ENCODE peak calls at places on chromosomes 4 and X, in nine cellular contexts. D, J, F, S, H, U, B, N and P are unnamed samples.
A peak's percentile ranks its signal among the peaks of the same experiment; 100 is the strongest.

GRCh38 chr4:151339472-151339871 is 14.1 kb upstream of the SH3D19 start:
- DNase-seq in S (no peak), F (no peak), H (no peak), U (no peak), J (no peak), D (no peak), N (no peak), B (no peak), P (no peak)

GRCh38 chrX:132740316-132741123 is 217.9 kb downstream of the HS6ST2 start:
- DNase-seq in B (no peak), S (no peak), D (peak; percentile 0), N (peak; percentile 32), H (no peak), U (no peak), F (no peak), J (peak; percentile 25), P (no peak)

GRCh38 chrX:106752101-106752678 is 25.7 kb downstream of the RNF128 start:
- DNase-seq in B (peak; percentile 3), D (peak; percentile 18), F (no peak), J (no peak), U (no peak), H (peak; percentile 29), N (peak; percentile 20), S (no peak), P (no peak)

GRCh38 chr4:107931775-107932321 is 499 bp downstream of the CYP2U1 start:
- DNase-seq in S (no peak), N (no peak), H (no peak), D (no peak), F (no peak), J (no peak), U (no peak), B (no peak), P (no peak)

GRCh38 chrX:50704987-50705386 is 109.0 kb downstream of the SHROOM4 start:
- DNase-seq in J (no peak), S (no peak), H (no peak), D (peak; percentile 34), F (no peak), B (peak; percentile 49), N (no peak), U (no peak), P (no peak)

GRCh38 chr4:184574861-184575260 is 74.4 kb downstream of the CASP3 start:
- DNase-seq in N (no peak), S (no peak), F (no peak), H (no peak), J (no peak), B (no peak), U (no peak), D (no peak), P (no peak)

GRCh38 chr4:20844311-20844710 is 144.1 kb downstream of the PACRGL start:
- DNase-seq in J (no peak), F (no peak), U (no peak), D (no peak), S (no peak), H (no peak), N (no peak), B (no peak), P (no peak)

GRCh38 chr4:142917678-142918077 is 71.6 kb upstream of the INPP4B start:
- DNase-seq in S (no peak), H (no peak), N (no peak), U (no peak), J (no peak), F (no peak), B (no peak), D (no peak), P (no peak)

GRCh38 chrX:4547218-4547836 is 833.9 kb upstream of the PRKX start:
- DNase-seq in S (peak; percentile 4), H (peak; percentile 61), F (peak; percentile 48), B (peak; percentile 21), D (peak; percentile 49), N (peak; percentile 67), U (no peak), J (peak; percentile 20), P (peak; percentile 60)

GRCh38 chrX:45424341-45424740 is 223.7 kb upstream of the DIPK2B start:
- DNase-seq in B (peak; percentile 65), S (no peak), D (no peak), U (no peak), N (no peak), H (no peak), F (no peak), J (no peak), P (no peak)

GRCh38 chr4:189202869-189203271 is 737.8 kb upstream of the FRG1 start:
- DNase-seq in S (no peak), F (no peak), J (no peak), H (no peak), U (no peak), N (peak; percentile 17), D (peak; percentile 63), B (peak; percentile 46), P (no peak)

GRCh38 chr4:7924570-7924969 is 15.1 kb downstream of the AFAP1 start:
- DNase-seq in U (no peak), S (no peak), J (no peak), B (no peak), H (no peak), F (no peak), D (no peak), N (no peak), P (no peak)

GRCh38 chr4:7062816-7063215 is 5.0 kb downstream of the GRPEL1 start:
- DNase-seq in H (no peak), J (no peak), U (no peak), D (no peak), S (no peak), N (no peak), B (no peak), F (no peak), P (no peak)

GRCh38 chr4:147765121-147765521 is 33.2 kb downstream of the ARHGAP10 start:
- DNase-seq in B (no peak), H (no peak), F (no peak), D (no peak), S (no peak), U (no peak), J (no peak), N (no peak), P (no peak)

GRCh38 chr4:182768821-182769220 is 148.4 kb downstream of the DCTD start:
- DNase-seq in F (no peak), J (no peak), H (no peak), D (no peak), U (no peak), S (no peak), B (no peak), N (no peak), P (no peak)

DNA sequence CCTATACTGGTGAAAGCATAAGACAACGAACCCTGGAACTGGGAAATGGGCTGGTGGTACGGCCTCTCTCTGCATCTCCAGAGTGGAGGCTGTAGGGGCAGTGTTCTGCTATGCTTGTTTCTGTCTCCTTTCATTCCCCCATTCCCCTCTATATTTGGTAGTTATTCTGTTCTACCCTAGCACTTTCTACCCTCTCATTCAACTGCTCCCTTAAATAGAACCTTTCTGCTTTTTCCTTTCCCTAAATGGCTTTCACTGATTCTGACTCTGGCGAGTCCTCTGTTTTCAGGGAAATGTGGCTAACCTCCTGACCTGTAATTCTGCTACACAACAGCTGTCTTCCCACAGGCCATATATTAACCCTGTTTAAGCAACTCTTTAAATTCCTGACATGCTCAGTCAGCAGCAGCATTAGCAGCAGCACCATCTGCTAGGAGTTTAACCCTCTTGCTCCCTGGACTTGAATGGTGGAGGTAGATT is 94.2 kb downstream of the CXCL13 start:
- DNase-seq in J (peak; percentile 24), D (peak; percentile 90), N (peak; percentile 71), H (peak; percentile 62), B (peak; percentile 86), S (no peak), U (no peak), F (no peak), P (peak; percentile 38)
- TF ChIP-seq CTCF in J (no peak), D (peak; percentile 32), N (peak; percentile 36), H (peak; percentile 54), B (peak; percentile 39), S (peak; percentile 11), U (no peak), F (no peak), P (peak; percentile 24)

DNA sequence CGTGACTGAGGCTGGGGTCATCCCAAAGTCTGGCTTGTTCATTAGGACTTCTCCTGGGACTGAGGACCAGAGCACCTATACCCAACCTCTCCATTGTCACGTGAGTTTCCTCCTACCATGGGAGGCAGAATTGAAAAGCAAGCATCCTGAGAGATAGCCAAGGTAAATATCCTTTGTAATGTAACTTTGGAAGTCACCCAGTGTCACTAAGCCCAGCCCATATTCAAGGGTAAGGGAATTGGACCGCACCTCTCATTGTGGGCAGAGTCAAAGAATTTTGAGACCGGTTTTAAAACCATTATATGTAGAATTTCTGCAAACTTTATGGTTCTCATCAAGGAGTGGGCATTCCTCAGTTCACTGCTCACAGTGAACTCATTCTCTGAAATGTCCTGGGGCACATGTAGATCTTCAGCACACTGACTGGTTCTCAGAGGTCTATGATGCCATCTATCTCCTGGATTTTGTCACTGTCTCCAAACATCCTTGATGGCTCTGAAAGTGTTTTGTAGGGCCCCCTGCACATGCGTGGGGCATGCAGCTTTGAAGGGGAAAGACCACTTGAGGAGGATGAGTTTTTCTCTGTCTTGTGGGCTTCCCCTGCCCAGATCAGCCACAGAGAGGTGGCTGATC is 35.3 kb upstream of the CHRNA9 start:
- DNase-seq in H (no peak), D (no peak), F (no peak), B (no peak), S (no peak), U (no peak), N (no peak), J (no peak), P (no peak)
- TF ChIP-seq CTCF in H (no peak), D (no peak), F (no peak), B (no peak), S (no peak), U (no peak), N (no peak), J (no peak), P (no peak)

GRCh38 chrX:24282381-24283121 is 31.3 kb downstream of the SUPT20HL2 start:
- DNase-seq in N (peak; percentile 69), H (no peak), F (peak; percentile 17), J (no peak), U (no peak), S (no peak), D (peak; percentile 68), B (peak; percentile 53), P (no peak)

GRCh38 chrX:24283122-24283789 is 30.6 kb downstream of the SUPT20HL2 start:
- DNase-seq in U (no peak), J (no peak), B (no peak), D (peak; percentile 20), F (no peak), H (no peak), S (no peak), N (no peak), P (no peak)

DNA sequence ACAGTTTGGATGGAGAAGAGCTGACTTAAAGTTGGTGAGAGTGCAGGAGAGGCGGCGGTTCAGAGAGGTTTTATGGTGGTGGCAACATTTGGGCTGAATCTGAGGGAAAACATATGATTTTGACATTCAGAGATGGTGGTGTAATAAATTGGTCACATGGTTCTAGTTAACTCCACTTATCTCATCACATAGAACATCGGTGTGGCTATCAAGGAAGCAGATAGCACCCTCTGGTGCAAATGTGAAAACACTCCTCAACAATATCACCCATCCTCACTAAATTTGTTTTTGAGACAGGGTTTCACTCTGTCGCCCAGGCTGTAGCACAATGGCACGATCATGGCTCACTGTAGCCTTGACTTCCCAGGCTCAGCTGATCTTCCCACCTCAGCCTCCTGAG is 28.8 kb downstream of the SUPT20HL2 start:
- DNase-seq in B (no peak), U (no peak), D (peak; percentile 25), F (no peak), H (no peak), N (no peak), J (no peak), S (no peak), P (no peak)
- TF ChIP-seq CTCF in B (no peak), U (peak; percentile 8), D (no peak), F (no peak), H (no peak), N (no peak), J (no peak), S (no peak), P (no peak)

GRCh38 chr4:69896530-69897116 is 34.2 kb upstream of the CSN1S1 start:
- DNase-seq in H (no peak), S (no peak), D (peak; percentile 26), J (no peak), U (no peak), B (no peak), N (peak; percentile 40), F (no peak), P (no peak)
- TF ChIP-seq CTCF in H (peak; percentile 70), S (peak; percentile 25), D (peak; percentile 51), J (peak; percentile 60), U (peak; percentile 34), B (peak; percentile 47), N (peak; percentile 60), F (peak; percentile 37), P (peak; percentile 77)